ENCODE peak calls at places on chromosomes 5 and 9, in ten cellular contexts. One of them, this sample, is unnamed.

GRCh38 chr9:91163441-91163772 is 198.3 kb downstream of the AUH start:
- DNase-seq in endothelial cell of umbilical vein: no peak
- DNase-seq in Right ventricle myocardium superior: no peak
- DNase-seq in fibroblast of lung: no peak
- DNase-seq in HT1080: no peak
- DNase-seq in stimulated activated CD4-positive, alpha-beta T cell treated with anti-CD3 and anti-CD28 coated beads, Interleukin-15, amount 100 ng/mL, for 24 hours: no peak
- DNase-seq in stimulated activated CD8-positive, alpha-beta memory T cell treated with anti-CD3 and anti-CD28 coated beads, Interleukin-4, amount 100 ng/mL, for 48 hours: peak
- DNase-seq in RWPE1: no peak
- DNase-seq in retina: no peak
- DNase-seq in fibroblast of the aortic adventitia: no peak
- DNase-seq in this sample: no peak

GRCh38 chr9:124220551-124221451 is 36.9 kb upstream of the NEK6 start:
- DNase-seq in stimulated activated CD4-positive, alpha-beta T cell treated with anti-CD3 and anti-CD28 coated beads, Interleukin-15, amount 100 ng/mL, for 24 hours: no peak
- DNase-seq in RWPE1: peak
- DNase-seq in HT1080: peak
- DNase-seq in fibroblast of the aortic adventitia: peak
- DNase-seq in stimulated activated CD8-positive, alpha-beta memory T cell treated with anti-CD3 and anti-CD28 coated beads, Interleukin-4, amount 100 ng/mL, for 48 hours: peak
- DNase-seq in endothelial cell of umbilical vein: peak
- DNase-seq in Right ventricle myocardium superior: no peak
- DNase-seq in retina: no peak
- DNase-seq in fibroblast of lung: peak
- DNase-seq in this sample: peak

GRCh38 chr5:150904479-150905311 is at the start of gene ZNF300:
- DNase-seq in stimulated activated CD4-positive, alpha-beta T cell treated with anti-CD3 and anti-CD28 coated beads, Interleukin-15, amount 100 ng/mL, for 24 hours: peak
- DNase-seq in fibroblast of the aortic adventitia: peak
- DNase-seq in Right ventricle myocardium superior: peak
- DNase-seq in HT1080: peak
- DNase-seq in fibroblast of lung: peak
- DNase-seq in RWPE1: peak
- DNase-seq in retina: peak
- DNase-seq in stimulated activated CD8-positive, alpha-beta memory T cell treated with anti-CD3 and anti-CD28 coated beads, Interleukin-4, amount 100 ng/mL, for 48 hours: peak
- DNase-seq in endothelial cell of umbilical vein: peak
- DNase-seq in this sample: peak

GRCh38 chr9:93124793-93125192 is 9.3 kb downstream of the NINJ1 start:
- DNase-seq in stimulated activated CD4-positive, alpha-beta T cell treated with anti-CD3 and anti-CD28 coated beads, Interleukin-15, amount 100 ng/mL, for 24 hours: no peak
- DNase-seq in stimulated activated CD8-positive, alpha-beta memory T cell treated with anti-CD3 and anti-CD28 coated beads, Interleukin-4, amount 100 ng/mL, for 48 hours: no peak
- DNase-seq in HT1080: no peak
- DNase-seq in RWPE1: no peak
- DNase-seq in endothelial cell of umbilical vein: no peak
- DNase-seq in retina: no peak
- DNase-seq in fibroblast of lung: no peak
- DNase-seq in Right ventricle myocardium superior: peak
- DNase-seq in fibroblast of the aortic adventitia: no peak
- DNase-seq in this sample: peak

GRCh38 chr9:127574089-127574921 is 37.8 kb upstream of the STXBP1 start:
- DNase-seq in endothelial cell of umbilical vein: no peak
- DNase-seq in retina: no peak
- DNase-seq in HT1080: peak
- DNase-seq in fibroblast of lung: peak
- DNase-seq in stimulated activated CD8-positive, alpha-beta memory T cell treated with anti-CD3 and anti-CD28 coated beads, Interleukin-4, amount 100 ng/mL, for 48 hours: peak
- DNase-seq in fibroblast of the aortic adventitia: peak
- DNase-seq in stimulated activated CD4-positive, alpha-beta T cell treated with anti-CD3 and anti-CD28 coated beads, Interleukin-15, amount 100 ng/mL, for 24 hours: peak
- DNase-seq in RWPE1: peak
- DNase-seq in Right ventricle myocardium superior: no peak
- DNase-seq in this sample: no peak

GRCh38 chr5:6505779-6506557 is 57.3 kb downstream of the UBE2QL1 start:
- DNase-seq in HT1080: no peak
- DNase-seq in fibroblast of lung: no peak
- DNase-seq in RWPE1: no peak
- DNase-seq in stimulated activated CD8-positive, alpha-beta memory T cell treated with anti-CD3 and anti-CD28 coated beads, Interleukin-4, amount 100 ng/mL, for 48 hours: no peak
- DNase-seq in retina: no peak
- DNase-seq in endothelial cell of umbilical vein: no peak
- DNase-seq in fibroblast of the aortic adventitia: no peak
- DNase-seq in Right ventricle myocardium superior: no peak
- DNase-seq in stimulated activated CD4-positive, alpha-beta T cell treated with anti-CD3 and anti-CD28 coated beads, Interleukin-15, amount 100 ng/mL, for 24 hours: no peak
- DNase-seq in this sample: no peak

GRCh38 chr9:128503870-128504269 is 649 bp upstream of the GLE1 start:
- DNase-seq in stimulated activated CD4-positive, alpha-beta T cell treated with anti-CD3 and anti-CD28 coated beads, Interleukin-15, amount 100 ng/mL, for 24 hours: no peak
- DNase-seq in endothelial cell of umbilical vein: no peak
- DNase-seq in fibroblast of the aortic adventitia: no peak
- DNase-seq in HT1080: no peak
- DNase-seq in Right ventricle myocardium superior: no peak
- DNase-seq in retina: no peak
- DNase-seq in fibroblast of lung: peak
- DNase-seq in RWPE1: peak
- DNase-seq in stimulated activated CD8-positive, alpha-beta memory T cell treated with anti-CD3 and anti-CD28 coated beads, Interleukin-4, amount 100 ng/mL, for 48 hours: no peak
- DNase-seq in this sample: peak

GRCh38 chr5:116388564-116389258 is 185.9 kb downstream of the SEMA6A start:
- DNase-seq in fibroblast of the aortic adventitia: no peak
- DNase-seq in retina: no peak
- DNase-seq in RWPE1: no peak
- DNase-seq in stimulated activated CD4-positive, alpha-beta T cell treated with anti-CD3 and anti-CD28 coated beads, Interleukin-15, amount 100 ng/mL, for 24 hours: no peak
- DNase-seq in fibroblast of lung: no peak
- DNase-seq in stimulated activated CD8-positive, alpha-beta memory T cell treated with anti-CD3 and anti-CD28 coated beads, Interleukin-4, amount 100 ng/mL, for 48 hours: no peak
- DNase-seq in endothelial cell of umbilical vein: peak
- DNase-seq in HT1080: no peak
- DNase-seq in Right ventricle myocardium superior: no peak
- DNase-seq in this sample: no peak

GRCh38 chr5:148834689-148835088 is 8.3 kb downstream of the ADRB2 start:
- DNase-seq in retina: no peak
- DNase-seq in stimulated activated CD8-positive, alpha-beta memory T cell treated with anti-CD3 and anti-CD28 coated beads, Interleukin-4, amount 100 ng/mL, for 48 hours: no peak
- DNase-seq in HT1080: no peak
- DNase-seq in fibroblast of lung: no peak
- DNase-seq in Right ventricle myocardium superior: no peak
- DNase-seq in stimulated activated CD4-positive, alpha-beta T cell treated with anti-CD3 and anti-CD28 coated beads, Interleukin-15, amount 100 ng/mL, for 24 hours: no peak
- DNase-seq in fibroblast of the aortic adventitia: no peak
- DNase-seq in RWPE1: no peak
- DNase-seq in endothelial cell of umbilical vein: no peak
- DNase-seq in this sample: no peak

GRCh38 chr9:35658894-35659220 is 765 bp downstream of the CCDC107 start:
- DNase-seq in endothelial cell of umbilical vein: no peak
- DNase-seq in RWPE1: no peak
- DNase-seq in stimulated activated CD4-positive, alpha-beta T cell treated with anti-CD3 and anti-CD28 coated beads, Interleukin-15, amount 100 ng/mL, for 24 hours: peak
- DNase-seq in stimulated activated CD8-positive, alpha-beta memory T cell treated with anti-CD3 and anti-CD28 coated beads, Interleukin-4, amount 100 ng/mL, for 48 hours: peak
- DNase-seq in fibroblast of lung: peak
- DNase-seq in HT1080: peak
- DNase-seq in retina: no peak
- DNase-seq in Right ventricle myocardium superior: peak
- DNase-seq in fibroblast of the aortic adventitia: peak
- DNase-seq in this sample: no peak

GRCh38 chr9:132602207-132602606 is 19.8 kb downstream of the BARHL1 start:
- DNase-seq in HT1080: no peak
- DNase-seq in fibroblast of lung: no peak
- DNase-seq in stimulated activated CD4-positive, alpha-beta T cell treated with anti-CD3 and anti-CD28 coated beads, Interleukin-15, amount 100 ng/mL, for 24 hours: no peak
- DNase-seq in stimulated activated CD8-positive, alpha-beta memory T cell treated with anti-CD3 and anti-CD28 coated beads, Interleukin-4, amount 100 ng/mL, for 48 hours: no peak
- DNase-seq in endothelial cell of umbilical vein: no peak
- DNase-seq in RWPE1: no peak
- DNase-seq in retina: no peak
- DNase-seq in fibroblast of the aortic adventitia: no peak
- DNase-seq in Right ventricle myocardium superior: no peak
- DNase-seq in this sample: no peak

GRCh38 chr9:4762108-4762888 is 21.3 kb upstream of the AK3 start:
- DNase-seq in Right ventricle myocardium superior: peak
- DNase-seq in stimulated activated CD4-positive, alpha-beta T cell treated with anti-CD3 and anti-CD28 coated beads, Interleukin-15, amount 100 ng/mL, for 24 hours: peak
- DNase-seq in RWPE1: peak
- DNase-seq in retina: peak
- DNase-seq in fibroblast of the aortic adventitia: peak
- DNase-seq in endothelial cell of umbilical vein: peak
- DNase-seq in HT1080: peak
- DNase-seq in fibroblast of lung: peak
- DNase-seq in stimulated activated CD8-positive, alpha-beta memory T cell treated with anti-CD3 and anti-CD28 coated beads, Interleukin-4, amount 100 ng/mL, for 48 hours: peak
- DNase-seq in this sample: peak

GRCh38 chr9:75667155-75667554 is 223.3 kb upstream of the PCSK5 start:
- DNase-seq in stimulated activated CD8-positive, alpha-beta memory T cell treated with anti-CD3 and anti-CD28 coated beads, Interleukin-4, amount 100 ng/mL, for 48 hours: no peak
- DNase-seq in RWPE1: no peak
- DNase-seq in retina: no peak
- DNase-seq in fibroblast of lung: no peak
- DNase-seq in endothelial cell of umbilical vein: no peak
- DNase-seq in fibroblast of the aortic adventitia: no peak
- DNase-seq in HT1080: no peak
- DNase-seq in Right ventricle myocardium superior: no peak
- DNase-seq in stimulated activated CD4-positive, alpha-beta T cell treated with anti-CD3 and anti-CD28 coated beads, Interleukin-15, amount 100 ng/mL, for 24 hours: no peak
- DNase-seq in this sample: no peak

GRCh38 chr9:114786251-114786650 is 19.6 kb downstream of the TNFSF15 start:
- DNase-seq in stimulated activated CD4-positive, alpha-beta T cell treated with anti-CD3 and anti-CD28 coated beads, Interleukin-15, amount 100 ng/mL, for 24 hours: no peak
- DNase-seq in HT1080: no peak
- DNase-seq in fibroblast of the aortic adventitia: peak
- DNase-seq in retina: no peak
- DNase-seq in RWPE1: peak
- DNase-seq in fibroblast of lung: no peak
- DNase-seq in Right ventricle myocardium superior: no peak
- DNase-seq in endothelial cell of umbilical vein: peak
- DNase-seq in stimulated activated CD8-positive, alpha-beta memory T cell treated with anti-CD3 and anti-CD28 coated beads, Interleukin-4, amount 100 ng/mL, for 48 hours: no peak
- DNase-seq in this sample: no peak

GRCh38 chr9:713046-713445 is 128.5 kb upstream of the DMRT1 start:
- DNase-seq in fibroblast of the aortic adventitia: no peak
- DNase-seq in RWPE1: no peak
- DNase-seq in HT1080: no peak
- DNase-seq in Right ventricle myocardium superior: no peak
- DNase-seq in fibroblast of lung: no peak
- DNase-seq in endothelial cell of umbilical vein: no peak
- DNase-seq in stimulated activated CD4-positive, alpha-beta T cell treated with anti-CD3 and anti-CD28 coated beads, Interleukin-15, amount 100 ng/mL, for 24 hours: no peak
- DNase-seq in retina: no peak
- DNase-seq in stimulated activated CD8-positive, alpha-beta memory T cell treated with anti-CD3 and anti-CD28 coated beads, Interleukin-4, amount 100 ng/mL, for 48 hours: no peak
- DNase-seq in this sample: no peak

GRCh38 chr5:118956727-118957126 is 31.6 kb downstream of the DTWD2 start:
- DNase-seq in stimulated activated CD4-positive, alpha-beta T cell treated with anti-CD3 and anti-CD28 coated beads, Interleukin-15, amount 100 ng/mL, for 24 hours: no peak
- DNase-seq in endothelial cell of umbilical vein: peak
- DNase-seq in stimulated activated CD8-positive, alpha-beta memory T cell treated with anti-CD3 and anti-CD28 coated beads, Interleukin-4, amount 100 ng/mL, for 48 hours: no peak
- DNase-seq in RWPE1: peak
- DNase-seq in fibroblast of the aortic adventitia: peak
- DNase-seq in HT1080: peak
- DNase-seq in retina: no peak
- DNase-seq in Right ventricle myocardium superior: no peak
- DNase-seq in fibroblast of lung: no peak
- DNase-seq in this sample: no peak

GRCh38 chr9:112387115-112387514 is 7.2 kb downstream of the HSDL2 start:
- DNase-seq in stimulated activated CD8-positive, alpha-beta memory T cell treated with anti-CD3 and anti-CD28 coated beads, Interleukin-4, amount 100 ng/mL, for 48 hours: no peak
- DNase-seq in fibroblast of the aortic adventitia: no peak
- DNase-seq in fibroblast of lung: no peak
- DNase-seq in endothelial cell of umbilical vein: no peak
- DNase-seq in retina: no peak
- DNase-seq in HT1080: no peak
- DNase-seq in stimulated activated CD4-positive, alpha-beta T cell treated with anti-CD3 and anti-CD28 coated beads, Interleukin-15, amount 100 ng/mL, for 24 hours: no peak
- DNase-seq in Right ventricle myocardium superior: no peak
- DNase-seq in RWPE1: no peak
- DNase-seq in this sample: no peak

GRCh38 chr5:5044240-5044840 is 95.8 kb upstream of the ADAMTS16 start:
- DNase-seq in Right ventricle myocardium superior: no peak
- DNase-seq in fibroblast of lung: peak
- DNase-seq in fibroblast of the aortic adventitia: no peak
- DNase-seq in stimulated activated CD8-positive, alpha-beta memory T cell treated with anti-CD3 and anti-CD28 coated beads, Interleukin-4, amount 100 ng/mL, for 48 hours: no peak
- DNase-seq in stimulated activated CD4-positive, alpha-beta T cell treated with anti-CD3 and anti-CD28 coated beads, Interleukin-15, amount 100 ng/mL, for 24 hours: no peak
- DNase-seq in RWPE1: no peak
- DNase-seq in endothelial cell of umbilical vein: no peak
- DNase-seq in retina: no peak
- DNase-seq in HT1080: no peak
- DNase-seq in this sample: no peak

GRCh38 chr5:62564101-62564500 is 14.5 kb upstream of the LRRC70 start:
- DNase-seq in RWPE1: no peak
- DNase-seq in fibroblast of lung: no peak
- DNase-seq in Right ventricle myocardium superior: no peak
- DNase-seq in retina: no peak
- DNase-seq in HT1080: no peak
- DNase-seq in endothelial cell of umbilical vein: peak
- DNase-seq in stimulated activated CD4-positive, alpha-beta T cell treated with anti-CD3 and anti-CD28 coated beads, Interleukin-15, amount 100 ng/mL, for 24 hours: no peak
- DNase-seq in fibroblast of the aortic adventitia: no peak
- DNase-seq in stimulated activated CD8-positive, alpha-beta memory T cell treated with anti-CD3 and anti-CD28 coated beads, Interleukin-4, amount 100 ng/mL, for 48 hours: no peak
- DNase-seq in this sample: no peak

GRCh38 chr9:129173296-129174101 is 4.6 kb downstream of the IER5L start:
- DNase-seq in fibroblast of the aortic adventitia: peak
- DNase-seq in retina: no peak
- DNase-seq in stimulated activated CD4-positive, alpha-beta T cell treated with anti-CD3 and anti-CD28 coated beads, Interleukin-15, amount 100 ng/mL, for 24 hours: no peak
- DNase-seq in RWPE1: no peak
- DNase-seq in Right ventricle myocardium superior: no peak
- DNase-seq in stimulated activated CD8-positive, alpha-beta memory T cell treated with anti-CD3 and anti-CD28 coated beads, Interleukin-4, amount 100 ng/mL, for 48 hours: no peak
- DNase-seq in endothelial cell of umbilical vein: no peak
- DNase-seq in HT1080: no peak
- DNase-seq in fibroblast of lung: peak
- DNase-seq in this sample: no peak

GRCh38 chr5:113204525-113205161 is 228.0 kb downstream of the DCP2 start:
- DNase-seq in Right ventricle myocardium superior: peak
- DNase-seq in endothelial cell of umbilical vein: no peak
- DNase-seq in fibroblast of lung: peak
- DNase-seq in stimulated activated CD8-positive, alpha-beta memory T cell treated with anti-CD3 and anti-CD28 coated beads, Interleukin-4, amount 100 ng/mL, for 48 hours: no peak
- DNase-seq in stimulated activated CD4-positive, alpha-beta T cell treated with anti-CD3 and anti-CD28 coated beads, Interleukin-15, amount 100 ng/mL, for 24 hours: no peak
- DNase-seq in retina: no peak
- DNase-seq in RWPE1: peak
- DNase-seq in HT1080: no peak
- DNase-seq in fibroblast of the aortic adventitia: peak
- DNase-seq in this sample: no peak

GRCh38 chr9:128595471-128595870 is 43.1 kb downstream of the SPTAN1 start:
- DNase-seq in Right ventricle myocardium superior: no peak
- DNase-seq in retina: no peak
- DNase-seq in endothelial cell of umbilical vein: no peak
- DNase-seq in fibroblast of the aortic adventitia: no peak
- DNase-seq in stimulated activated CD8-positive, alpha-beta memory T cell treated with anti-CD3 and anti-CD28 coated beads, Interleukin-4, amount 100 ng/mL, for 48 hours: no peak
- DNase-seq in fibroblast of lung: no peak
- DNase-seq in stimulated activated CD4-positive, alpha-beta T cell treated with anti-CD3 and anti-CD28 coated beads, Interleukin-15, amount 100 ng/mL, for 24 hours: no peak
- DNase-seq in HT1080: no peak
- DNase-seq in RWPE1: no peak
- DNase-seq in this sample: no peak

GRCh38 chr9:2663486-2663885 is 41.9 kb downstream of the VLDLR start:
- DNase-seq in endothelial cell of umbilical vein: no peak
- DNase-seq in stimulated activated CD4-positive, alpha-beta T cell treated with anti-CD3 and anti-CD28 coated beads, Interleukin-15, amount 100 ng/mL, for 24 hours: no peak
- DNase-seq in retina: no peak
- DNase-seq in fibroblast of lung: no peak
- DNase-seq in stimulated activated CD8-positive, alpha-beta memory T cell treated with anti-CD3 and anti-CD28 coated beads, Interleukin-4, amount 100 ng/mL, for 48 hours: no peak
- DNase-seq in fibroblast of the aortic adventitia: no peak
- DNase-seq in HT1080: no peak
- DNase-seq in RWPE1: no peak
- DNase-seq in Right ventricle myocardium superior: no peak
- DNase-seq in this sample: no peak

GRCh38 chr9:107597743-107598217 is 108.2 kb upstream of the KLF4 start:
- DNase-seq in fibroblast of the aortic adventitia: no peak
- DNase-seq in endothelial cell of umbilical vein: no peak
- DNase-seq in stimulated activated CD4-positive, alpha-beta T cell treated with anti-CD3 and anti-CD28 coated beads, Interleukin-15, amount 100 ng/mL, for 24 hours: no peak
- DNase-seq in fibroblast of lung: no peak
- DNase-seq in Right ventricle myocardium superior: no peak
- DNase-seq in RWPE1: no peak
- DNase-seq in HT1080: no peak
- DNase-seq in retina: no peak
- DNase-seq in stimulated activated CD8-positive, alpha-beta memory T cell treated with anti-CD3 and anti-CD28 coated beads, Interleukin-4, amount 100 ng/mL, for 48 hours: no peak
- DNase-seq in this sample: no peak

GRCh38 chr5:5644249-5644648 is 221.8 kb downstream of the ICE1 start:
- DNase-seq in HT1080: no peak
- DNase-seq in retina: no peak
- DNase-seq in fibroblast of the aortic adventitia: no peak
- DNase-seq in fibroblast of lung: no peak
- DNase-seq in endothelial cell of umbilical vein: no peak
- DNase-seq in RWPE1: no peak
- DNase-seq in stimulated activated CD4-positive, alpha-beta T cell treated with anti-CD3 and anti-CD28 coated beads, Interleukin-15, amount 100 ng/mL, for 24 hours: no peak
- DNase-seq in Right ventricle myocardium superior: no peak
- DNase-seq in stimulated activated CD8-positive, alpha-beta memory T cell treated with anti-CD3 and anti-CD28 coated beads, Interleukin-4, amount 100 ng/mL, for 48 hours: no peak
- DNase-seq in this sample: no peak

GRCh38 chr5:39074009-39074886 is at the start of gene RICTOR:
- DNase-seq in Right ventricle myocardium superior: peak
- DNase-seq in stimulated activated CD8-positive, alpha-beta memory T cell treated with anti-CD3 and anti-CD28 coated beads, Interleukin-4, amount 100 ng/mL, for 48 hours: peak
- DNase-seq in HT1080: peak
- DNase-seq in retina: peak
- DNase-seq in fibroblast of the aortic adventitia: peak
- DNase-seq in RWPE1: peak
- DNase-seq in fibroblast of lung: peak
- DNase-seq in stimulated activated CD4-positive, alpha-beta T cell treated with anti-CD3 and anti-CD28 coated beads, Interleukin-15, amount 100 ng/mL, for 24 hours: peak
- DNase-seq in endothelial cell of umbilical vein: peak
- DNase-seq in this sample: peak

GRCh38 chr5:152688561-152689274 is 283.6 kb upstream of the NMUR2 start:
- DNase-seq in fibroblast of the aortic adventitia: peak
- DNase-seq in HT1080: peak
- DNase-seq in endothelial cell of umbilical vein: no peak
- DNase-seq in Right ventricle myocardium superior: no peak
- DNase-seq in RWPE1: peak
- DNase-seq in retina: peak
- DNase-seq in stimulated activated CD8-positive, alpha-beta memory T cell treated with anti-CD3 and anti-CD28 coated beads, Interleukin-4, amount 100 ng/mL, for 48 hours: no peak
- DNase-seq in fibroblast of lung: peak
- DNase-seq in stimulated activated CD4-positive, alpha-beta T cell treated with anti-CD3 and anti-CD28 coated beads, Interleukin-15, amount 100 ng/mL, for 24 hours: no peak
- DNase-seq in this sample: no peak

GRCh38 chr5:126044111-126044668 is 379.0 kb upstream of the GRAMD2B start:
- DNase-seq in endothelial cell of umbilical vein: no peak
- DNase-seq in HT1080: peak
- DNase-seq in stimulated activated CD8-positive, alpha-beta memory T cell treated with anti-CD3 and anti-CD28 coated beads, Interleukin-4, amount 100 ng/mL, for 48 hours: no peak
- DNase-seq in stimulated activated CD4-positive, alpha-beta T cell treated with anti-CD3 and anti-CD28 coated beads, Interleukin-15, amount 100 ng/mL, for 24 hours: no peak
- DNase-seq in fibroblast of lung: peak
- DNase-seq in Right ventricle myocardium superior: no peak
- DNase-seq in RWPE1: no peak
- DNase-seq in fibroblast of the aortic adventitia: peak
- DNase-seq in retina: peak
- DNase-seq in this sample: no peak